ENCODE peak calls at places on chromosomes 1 and 21, in four cellular contexts. One of them, this sample, is unnamed.

GRCh38 chr1:168476588-168477379 is 67.0 kb downstream of the XCL2 start:
- DNase-seq in HCT116: no peak
- DNase-seq in HepG2: peak
- DNase-seq in K562: no peak
- DNase-seq in this sample: no peak

GRCh38 chr1:45574105-45574626 is 9.7 kb upstream of the NASP start:
- DNase-seq in HCT116: no peak
- DNase-seq in HepG2: no peak
- DNase-seq in K562: peak
- DNase-seq in this sample: no peak

GRCh38 chr1:226763741-226764264 is 24.7 kb upstream of the ITPKB start:
- DNase-seq in HCT116: no peak
- DNase-seq in HepG2: no peak
- DNase-seq in K562: no peak
- DNase-seq in this sample: peak

GRCh38 chr1:185337221-185337620 is 20.2 kb upstream of the IVNS1ABP start:
- DNase-seq in HCT116: no peak
- DNase-seq in HepG2: no peak
- DNase-seq in K562: no peak
- DNase-seq in this sample: no peak

GRCh38 chr1:91427741-91428140 is 23.1 kb upstream of the HFM1 start:
- DNase-seq in HCT116: no peak
- DNase-seq in HepG2: no peak
- DNase-seq in K562: no peak
- DNase-seq in this sample: no peak

GRCh38 chr1:180236698-180237509 is 6.8 kb downstream of the LHX4 start:
- DNase-seq in HCT116: no peak
- DNase-seq in HepG2: no peak
- DNase-seq in K562: no peak
- DNase-seq in this sample: no peak

GRCh38 chr21:43782741-43783700 is 6.4 kb upstream of the RRP1 start:
- DNase-seq in HCT116: peak
- DNase-seq in HepG2: peak
- DNase-seq in K562: no peak
- DNase-seq in this sample: no peak

GRCh38 chr1:212433577-212434462 is 1.1 kb downstream of the NENF start:
- DNase-seq in HCT116: no peak
- DNase-seq in HepG2: no peak
- DNase-seq in K562: no peak
- DNase-seq in this sample: no peak

GRCh38 chr1:33721416-33721815 is 142.5 kb upstream of the HMGB4 start:
- DNase-seq in HCT116: no peak
- DNase-seq in HepG2: no peak
- DNase-seq in K562: no peak
- DNase-seq in this sample: no peak

GRCh38 chr1:31581821-31582810 is 5.8 kb downstream of the TINAGL1 start:
- DNase-seq in HCT116: no peak
- DNase-seq in HepG2: no peak
- DNase-seq in K562: no peak
- DNase-seq in this sample: no peak

GRCh38 chr1:172498858-172499257 is 34.1 kb upstream of the SUCO start:
- DNase-seq in HCT116: no peak
- DNase-seq in HepG2: no peak
- DNase-seq in K562: no peak
- DNase-seq in this sample: no peak

GRCh38 chr1:67683306-67683705 is 1.7 kb upstream of the GADD45A start:
- DNase-seq in HCT116: no peak
- DNase-seq in HepG2: no peak
- DNase-seq in K562: no peak
- DNase-seq in this sample: no peak

GRCh38 chr1:56502700-56503245 is 76.6 kb downstream of the PLPP3 start:
- DNase-seq in HCT116: no peak
- DNase-seq in HepG2: peak
- DNase-seq in K562: peak
- DNase-seq in this sample: no peak

GRCh38 chr1:11380500-11380899 is 98.5 kb upstream of the DISP3 start:
- DNase-seq in HCT116: no peak
- DNase-seq in HepG2: no peak
- DNase-seq in K562: no peak
- DNase-seq in this sample: no peak

GRCh38 chr1:10873189-10873588 is 76.7 kb upstream of the CASZ1 start:
- DNase-seq in HCT116: peak
- DNase-seq in HepG2: no peak
- DNase-seq in K562: peak
- DNase-seq in this sample: no peak

GRCh38 chr1:32647308-32648134 is 2.8 kb downstream of the ZBTB8OS start:
- DNase-seq in HCT116: no peak
- DNase-seq in HepG2: no peak
- DNase-seq in K562: no peak
- DNase-seq in this sample: no peak

GRCh38 chr1:209455666-209456065 is 127.8 kb upstream of the CAMK1G start:
- DNase-seq in HCT116: no peak
- DNase-seq in HepG2: no peak
- DNase-seq in K562: no peak
- DNase-seq in this sample: no peak

GRCh38 chr1:40316595-40317393 is at the start of gene COL9A2:
- DNase-seq in HCT116: no peak
- DNase-seq in HepG2: peak
- DNase-seq in K562: no peak
- DNase-seq in this sample: no peak

GRCh38 chr1:197775282-197776262 is at the start of gene DENND1B:
- DNase-seq in HCT116: peak
- DNase-seq in HepG2: peak
- DNase-seq in K562: peak
- DNase-seq in this sample: peak

GRCh38 chr21:34526618-34527290 is 14.7 kb upstream of the KCNE1 start:
- DNase-seq in HCT116: peak
- DNase-seq in HepG2: peak
- DNase-seq in K562: no peak
- DNase-seq in this sample: peak

GRCh38 chr1:245458761-245459174 is 304.0 kb downstream of the KIF26B start:
- DNase-seq in HCT116: no peak
- DNase-seq in HepG2: no peak
- DNase-seq in K562: no peak
- DNase-seq in this sample: no peak

GRCh38 chr1:226624526-226624925 is 76.0 kb downstream of the STUM start:
- DNase-seq in HCT116: no peak
- DNase-seq in HepG2: no peak
- DNase-seq in K562: no peak
- DNase-seq in this sample: no peak

GRCh38 chr1:198391666-198392065 is 148.8 kb downstream of the ATP6V1G3 start:
- DNase-seq in HCT116: no peak
- DNase-seq in HepG2: no peak
- DNase-seq in K562: no peak
- DNase-seq in this sample: no peak

GRCh38 chr1:17236779-17237601 is 11.9 kb upstream of the PADI3 start:
- DNase-seq in HCT116: peak
- DNase-seq in HepG2: peak
- DNase-seq in K562: peak
- DNase-seq in this sample: peak

GRCh38 chr1:173717238-173717637 is 2.5 kb downstream of the KLHL20 start:
- DNase-seq in HCT116: no peak
- DNase-seq in HepG2: peak
- DNase-seq in K562: no peak
- DNase-seq in this sample: no peak

GRCh38 chr1:225449774-225450173 is 21.9 kb upstream of the LBR start:
- DNase-seq in HCT116: no peak
- DNase-seq in HepG2: no peak
- DNase-seq in K562: no peak
- DNase-seq in this sample: no peak

GRCh38 chr1:10561955-10562354 is 87.2 kb downstream of the PEX14 start:
- DNase-seq in HCT116: peak
- DNase-seq in HepG2: no peak
- DNase-seq in K562: no peak
- DNase-seq in this sample: no peak

GRCh38 chr1:156102634-156103511 is 11.6 kb upstream of the LMNA start:
- DNase-seq in HCT116: no peak
- DNase-seq in HepG2: peak
- DNase-seq in K562: no peak
- DNase-seq in this sample: no peak

GRCh38 chr1:88985033-88985432 is 7.4 kb downstream of the KYAT3 start:
- DNase-seq in HCT116: peak
- DNase-seq in HepG2: peak
- DNase-seq in K562: no peak
- DNase-seq in this sample: no peak

GRCh38 chr1:236779312-236779711 is 15.8 kb upstream of the MTR start:
- DNase-seq in HCT116: no peak
- DNase-seq in HepG2: no peak
- DNase-seq in K562: no peak
- DNase-seq in this sample: no peak

GRCh38 chr1:6612641-6613360 is 730 bp upstream of the PHF13 start:
- DNase-seq in HCT116: no peak
- DNase-seq in HepG2: peak
- DNase-seq in K562: no peak
- DNase-seq in this sample: no peak

GRCh38 chr21:41458121-41458520 is 32.1 kb downstream of the MX1 start:
- DNase-seq in HCT116: no peak
- DNase-seq in HepG2: no peak
- DNase-seq in K562: no peak
- DNase-seq in this sample: no peak

GRCh38 chr1:8004113-8004802 is 21.9 kb downstream of the ERRFI1 start:
- DNase-seq in HCT116: no peak
- DNase-seq in HepG2: no peak
- DNase-seq in K562: no peak
- DNase-seq in this sample: no peak

GRCh38 chr1:229271448-229272120 is 673 bp downstream of the RAB4A start:
- DNase-seq in HCT116: no peak
- DNase-seq in HepG2: peak
- DNase-seq in K562: no peak
- DNase-seq in this sample: no peak

GRCh38 chr1:229275005-229275404 is 4.1 kb downstream of the RAB4A start:
- DNase-seq in HCT116: no peak
- DNase-seq in HepG2: no peak
- DNase-seq in K562: no peak
- DNase-seq in this sample: no peak

GRCh38 chr1:229270547-229271447 is at the start of gene RAB4A:
- DNase-seq in HCT116: peak
- DNase-seq in HepG2: peak
- DNase-seq in K562: peak
- DNase-seq in this sample: no peak

GRCh38 chr1:229272164-229273158 is 1.6 kb downstream of the RAB4A start:
- DNase-seq in HCT116: no peak
- DNase-seq in HepG2: no peak
- DNase-seq in K562: no peak
- DNase-seq in this sample: no peak

GRCh38 chr1:229273507-229274232 is 2.8 kb downstream of the RAB4A start:
- DNase-seq in HCT116: no peak
- DNase-seq in HepG2: peak
- DNase-seq in K562: no peak
- DNase-seq in this sample: no peak
- TF ChIP-seq REST in HCT116: no peak
- TF ChIP-seq REST in HepG2: peak
- TF ChIP-seq REST in K562: no peak
- TF ChIP-seq REST in this sample: no peak

DNA sequence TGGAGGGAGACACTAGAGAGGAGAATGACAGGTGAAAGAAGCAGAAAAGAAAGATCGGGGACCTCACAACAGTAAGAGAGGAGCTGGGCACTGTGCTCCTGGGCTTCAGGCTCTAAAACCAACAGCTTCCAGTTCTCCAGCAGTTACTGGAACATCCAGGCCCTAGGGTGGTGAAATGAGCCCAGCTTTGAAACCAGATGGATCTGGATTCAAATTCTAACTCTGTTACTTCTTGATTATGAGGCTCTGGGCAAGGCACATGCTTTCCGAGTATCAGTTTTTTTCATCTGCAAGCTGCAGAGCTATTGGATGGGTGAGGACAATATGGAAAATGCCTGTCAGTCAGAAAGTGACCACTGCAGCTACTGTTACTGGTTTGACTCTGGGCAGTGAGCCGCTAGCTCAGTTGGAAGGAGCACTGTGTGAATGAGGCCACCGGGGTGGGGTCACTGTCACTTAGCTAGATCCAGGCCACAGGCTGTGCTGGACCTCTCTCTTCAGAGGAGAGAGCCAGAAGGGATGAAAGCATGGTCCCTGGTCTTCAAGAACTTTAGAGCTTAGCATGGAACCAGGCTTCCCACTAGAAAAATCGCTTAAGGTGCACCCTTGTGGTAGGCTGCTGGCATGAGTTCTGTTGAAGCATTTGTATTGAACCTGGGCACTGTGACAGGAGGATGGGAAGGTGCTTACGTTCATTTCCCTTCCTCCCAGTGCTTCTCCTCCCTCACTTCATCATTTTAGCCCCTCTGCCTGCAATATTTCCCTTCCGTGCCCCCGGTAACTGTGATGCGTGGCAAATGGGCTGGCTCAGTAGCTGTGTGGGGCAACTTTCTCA is 12.2 kb downstream of the PLEKHO1 start:
- DNase-seq in HCT116: no peak
- DNase-seq in HepG2: no peak
- DNase-seq in K562: no peak
- DNase-seq in this sample: no peak
- H3K4me3 ChIP-seq in HCT116: no peak
- H3K4me3 ChIP-seq in HepG2: no peak
- H3K4me3 ChIP-seq in K562: peak
- H3K4me3 ChIP-seq in this sample: no peak

DNA sequence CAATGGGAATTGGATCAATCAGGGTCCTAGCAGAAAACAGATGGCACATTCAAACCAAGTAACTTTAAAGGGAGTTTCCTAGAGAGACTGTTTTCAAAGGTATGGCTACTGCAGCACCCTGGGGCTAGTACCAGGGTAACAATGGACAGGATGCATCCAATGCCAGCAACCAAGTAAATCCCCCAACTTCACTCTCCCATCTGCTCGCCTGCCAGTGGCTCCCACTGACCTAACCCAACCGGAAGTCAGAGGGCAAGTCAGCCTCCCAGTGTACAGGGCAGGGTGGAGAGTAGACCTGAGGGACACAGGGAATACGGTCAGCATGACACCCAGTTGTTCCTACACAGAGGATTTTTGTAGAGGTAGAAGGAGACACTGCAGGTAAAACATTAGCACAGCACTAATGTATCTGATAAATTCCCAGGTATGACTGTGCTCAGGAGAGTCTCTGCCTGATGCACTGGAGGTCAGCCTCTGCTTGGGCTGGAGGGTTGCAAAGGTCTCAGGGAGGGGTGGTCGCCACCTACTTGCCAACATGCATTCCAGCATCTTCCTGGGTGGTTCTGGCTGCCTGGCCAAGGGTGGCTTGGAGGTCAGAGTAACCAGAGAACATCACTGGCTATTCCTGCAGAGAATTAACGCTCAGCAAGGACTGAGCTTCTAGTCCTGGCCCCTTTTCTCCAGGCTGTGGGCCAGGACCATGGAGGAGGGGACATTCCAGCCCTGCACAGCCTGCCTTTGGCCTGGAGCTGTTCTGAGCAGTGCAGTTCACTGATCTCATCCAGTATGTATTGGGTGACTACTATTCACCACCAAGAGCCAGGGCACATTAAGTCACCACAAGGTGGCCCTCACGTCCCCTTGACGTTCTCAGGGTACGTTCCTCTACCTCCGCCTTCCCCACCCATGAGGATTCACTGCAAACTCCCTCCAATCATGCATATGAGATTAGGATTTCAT is 5.1 kb upstream of the GJA4 start:
- DNase-seq in HCT116: no peak
- DNase-seq in HepG2: peak
- DNase-seq in K562: peak
- DNase-seq in this sample: no peak
- TF ChIP-seq TCF7L2 in HCT116: no peak
- TF ChIP-seq TCF7L2 in HepG2: no peak
- TF ChIP-seq TCF7L2 in K562: no peak
- TF ChIP-seq TCF7L2 in this sample: no peak

GRCh38 chr1:25819496-25820246 is at the start of gene MTFR1L:
- DNase-seq in HCT116: peak
- DNase-seq in HepG2: peak
- DNase-seq in K562: peak
- DNase-seq in this sample: peak
- TF ChIP-seq REST in HCT116: no peak
- TF ChIP-seq REST in HepG2: no peak
- TF ChIP-seq REST in K562: no peak
- TF ChIP-seq REST in this sample: no peak

This sample was measured in Panc1.